ENCODE peak calls at places on chromosomes 2 and 18, in eight cellular contexts. L is stomach; X is activated naive CD4-positive, alpha-beta T cell treated with Interleukin-2 at 50 U/mL for 16 hours; D is NCI-H2081; Z is EL; R is effector CD4-positive, alpha-beta T cell; S is HCT116; Y is astrocyte. O is an unnamed sample.

GRCh38 chr2:191665286-191665685 is 12.7 kb upstream of the NABP1 start:
- DNase-seq in S (no peak), L (no peak), R (no peak), D (no peak), X (no peak), Z (peak), Y (peak), O (peak)

GRCh38 chr2:73075477-73076373 is 4.2 kb upstream of the SFXN5 start:
- DNase-seq in R (no peak), L (no peak), Z (no peak), Y (peak), S (no peak), D (no peak), X (no peak), O (peak)

GRCh38 chr18:7360606-7361170 is 129.8 kb downstream of the LRRC30 start:
- DNase-seq in S (no peak), D (no peak), Z (no peak), L (no peak), R (no peak), Y (no peak), X (no peak), O (no peak)

GRCh38 chr2:126971481-126972271 is 73.0 kb downstream of the TEX51 start:
- DNase-seq in S (peak), D (peak), L (peak), R (peak), Z (peak), X (peak), Y (peak), O (peak)

GRCh38 chr2:32741575-32741974 is 113.7 kb downstream of the TTC27 start:
- DNase-seq in Z (peak), D (no peak), S (no peak), R (no peak), Y (no peak), L (no peak), X (no peak), O (no peak)

GRCh38 chr2:106107509-106108131 is 86.5 kb downstream of the UXS1 start:
- DNase-seq in Z (peak), L (no peak), X (peak), R (peak), Y (peak), S (no peak), D (no peak), O (peak)

GRCh38 chr2:54898451-54899226 is 151.6 kb downstream of the RTN4 start:
- DNase-seq in D (no peak), Z (no peak), X (no peak), L (no peak), S (no peak), R (no peak), Y (no peak), O (no peak)

GRCh38 chr2:164386226-164386625 is 235.1 kb downstream of the GRB14 start:
- DNase-seq in Z (no peak), S (no peak), L (no peak), R (no peak), Y (peak), D (no peak), X (no peak), O (peak)